ENCODE peak calls at places on chromosome 2, in eight cellular contexts. H, S, P, C, N, M, W and Z are unnamed samples.

GRCh38 chr2:224802407-224802806 is 86.2 kb upstream of the CCDC195 start:
- DNase-seq in H (no peak), S (no peak), P (no peak), C (no peak), N (no peak), M (no peak), W (no peak), Z (peak)

GRCh38 chr2:45237850-45238542 is 228.7 kb upstream of the SIX2 start:
- DNase-seq in H (no peak), S (no peak), P (no peak), C (no peak), N (no peak), M (peak), W (no peak), Z (peak)

GRCh38 chr2:110674620-110675555 is 3.0 kb downstream of the BUB1 start:
- DNase-seq in H (no peak), S (no peak), P (peak), C (no peak), N (no peak), M (peak), W (peak), Z (peak)

GRCh38 chr2:194526121-194526520 is 1130.9 kb upstream of the SLC39A10 start:
- DNase-seq in H (no peak), S (no peak), P (no peak), C (no peak), N (no peak), M (no peak), W (no peak), Z (no peak)

GRCh38 chr2:203802277-203803045 is 65.1 kb upstream of the CTLA4 start:
- DNase-seq in H (no peak), S (no peak), P (no peak), C (no peak), N (no peak), M (no peak), W (peak), Z (peak)

GRCh38 chr2:69985684-69986083 is 24.3 kb upstream of the ASPRV1 start:
- DNase-seq in H (no peak), S (no peak), P (peak), C (no peak), N (no peak), M (peak), W (no peak), Z (peak)

GRCh38 chr2:10828346-10828745 is 15.8 kb upstream of the PDIA6 start:
- DNase-seq in H (no peak), S (no peak), P (no peak), C (no peak), N (no peak), M (no peak), W (no peak), Z (no peak)

GRCh38 chr2:121501554-121501953 is 29.1 kb upstream of the RNU4ATAC start:
- DNase-seq in H (no peak), S (no peak), P (no peak), C (no peak), N (no peak), M (no peak), W (no peak), Z (no peak)

GRCh38 chr2:15177103-15177502 is 384.0 kb downstream of the NBAS start:
- DNase-seq in H (no peak), S (no peak), P (no peak), C (no peak), N (no peak), M (no peak), W (peak), Z (peak)

GRCh38 chr2:234191819-234192407 is 141.4 kb downstream of the SPP2 start:
- DNase-seq in H (no peak), S (no peak), P (no peak), C (peak), N (no peak), M (no peak), W (no peak), Z (peak)

GRCh38 chr2:231297108-231297908 is 98.2 kb upstream of the B3GNT7 start:
- DNase-seq in H (peak), S (peak), P (peak), C (peak), N (peak), M (peak), W (no peak), Z (peak)

GRCh38 chr2:65999103-65999502 is 435.8 kb upstream of the MEIS1 start:
- DNase-seq in H (no peak), S (no peak), P (no peak), C (no peak), N (no peak), M (no peak), W (no peak), Z (no peak)

GRCh38 chr2:64143154-64144056 is 815 bp downstream of the PELI1 start:
- DNase-seq in H (no peak), S (no peak), P (peak), C (peak), N (no peak), M (no peak), W (peak), Z (peak)

GRCh38 chr2:218857371-218858137 is 2.1 kb upstream of the WNT6 start:
- DNase-seq in H (no peak), S (no peak), P (no peak), C (no peak), N (no peak), M (no peak), W (no peak), Z (peak)

GRCh38 chr2:232421189-232421785 is 14.6 kb downstream of the ALPG start:
- DNase-seq in H (no peak), S (no peak), P (no peak), C (no peak), N (no peak), M (no peak), W (no peak), Z (no peak)

GRCh38 chr2:74653589-74653984 is 460 bp upstream of the SEMA4F start:
- DNase-seq in H (no peak), S (no peak), P (no peak), C (no peak), N (no peak), M (no peak), W (no peak), Z (no peak)

GRCh38 chr2:10570076-10570475 is 119.7 kb downstream of the NOL10 start:
- DNase-seq in H (no peak), S (no peak), P (no peak), C (no peak), N (no peak), M (no peak), W (no peak), Z (no peak)

GRCh38 chr2:33577084-33577483 is 22.0 kb downstream of the FAM98A start:
- DNase-seq in H (no peak), S (no peak), P (no peak), C (no peak), N (peak), M (no peak), W (no peak), Z (no peak)

GRCh38 chr2:177998006-177998405 is 74.6 kb downstream of the PDE11A start:
- DNase-seq in H (no peak), S (no peak), P (no peak), C (no peak), N (no peak), M (no peak), W (no peak), Z (peak)

GRCh38 chr2:240579771-240580614 is 6.5 kb upstream of the CAPN10 start:
- DNase-seq in H (no peak), S (peak), P (peak), C (no peak), N (no peak), M (peak), W (peak), Z (peak)

GRCh38 chr2:198717451-198717850 is 740.3 kb downstream of the SATB2 start:
- DNase-seq in H (no peak), S (no peak), P (no peak), C (no peak), N (no peak), M (no peak), W (no peak), Z (no peak)